ENCODE peak calls at places on chromosomes 13 and 19, in seven cellular contexts. X is nucleus accumbens; F is hepatic stellate cell; K is thoracic aorta; U is CD8-positive, alpha-beta memory T cell; W is renal cortical epithelial cell; O is naive B cell. Y is an unnamed sample.

GRCh38 chr19:51514866-51515481 is 13.4 kb upstream of the SIGLEC12 start:
- DNase-seq in X (no peak), F (peak), K (no peak), U (no peak), W (peak), O (peak), Y (no peak)

GRCh38 chr19:45294291-45295029 is 28.2 kb downstream of the CKM start:
- DNase-seq in X (peak), F (no peak), K (no peak), U (no peak), W (no peak), O (no peak), Y (no peak)

GRCh38 chr19:2791876-2792275 is 6.6 kb downstream of the THOP1 start:
- DNase-seq in X (no peak), F (no peak), K (no peak), U (no peak), W (no peak), O (no peak), Y (no peak)

GRCh38 chr19:12478234-12478941 is 6.2 kb downstream of the ZNF709 start:
- DNase-seq in X (no peak), F (no peak), K (no peak), U (no peak), W (no peak), O (no peak), Y (no peak)

GRCh38 chr13:78137404-78138142 is 218.9 kb upstream of the EDNRB start:
- DNase-seq in X (peak), F (peak), K (no peak), U (no peak), W (peak), O (peak), Y (peak)

GRCh38 chr13:29059837-29060236 is 239.7 kb downstream of the MTUS2 start:
- DNase-seq in X (no peak), F (no peak), K (no peak), U (no peak), W (no peak), O (no peak), Y (peak)

GRCh38 chr19:3443840-3444694 is 36.3 kb downstream of the SMIM24 start:
- DNase-seq in X (peak), F (no peak), K (no peak), U (no peak), W (no peak), O (no peak), Y (no peak)

GRCh38 chr13:113860579-113861432 is 3.1 kb downstream of the GAS6 start:
- DNase-seq in X (no peak), F (no peak), K (no peak), U (no peak), W (no peak), O (no peak), Y (no peak)

GRCh38 chr13:32309812-32310706 is 5.1 kb downstream of the ZAR1L start:
- DNase-seq in X (no peak), F (peak), K (no peak), U (no peak), W (peak), O (peak), Y (no peak)

GRCh38 chr13:41603917-41604316 is 146.6 kb downstream of the RGCC start:
- DNase-seq in X (no peak), F (no peak), K (no peak), U (no peak), W (peak), O (no peak), Y (peak)

GRCh38 chr19:57276430-57276829 is 3.9 kb upstream of the ZNF460 start:
- DNase-seq in X (no peak), F (no peak), K (no peak), U (no peak), W (no peak), O (no peak), Y (no peak)

GRCh38 chr19:8393871-8394250 is 3.7 kb downstream of the RAB11B start:
- DNase-seq in X (peak), F (no peak), K (no peak), U (no peak), W (no peak), O (no peak), Y (no peak)

GRCh38 chr19:7595466-7596133 is at the start of gene CAMSAP3:
- DNase-seq in X (no peak), F (no peak), K (no peak), U (no peak), W (no peak), O (peak), Y (no peak)